ENCODE peak calls at places on chromosomes 2 and 18, in six cellular contexts. One of them, this sample, is unnamed.

GRCh38 chr18:7545734-7546133 is 21.4 kb upstream of the PTPRM start:
- DNase-seq in fibroblast of mammary gland: peak; percentile 61
- DNase-seq in hepatocyte: no peak
- DNase-seq in type B pancreatic cell: no peak
- DNase-seq in endothelial cell: no peak
- DNase-seq in colonic mucosa: no peak
- DNase-seq in this sample: no peak

GRCh38 chr2:39447266-39448168 is 10.4 kb upstream of the MAP4K3 start:
- DNase-seq in fibroblast of mammary gland: no peak
- DNase-seq in hepatocyte: no peak
- DNase-seq in type B pancreatic cell: no peak
- DNase-seq in endothelial cell: no peak
- DNase-seq in colonic mucosa: no peak
- DNase-seq in this sample: no peak

GRCh38 chr2:57516740-57517340 is 529.8 kb upstream of the VRK2 start:
- DNase-seq in fibroblast of mammary gland: peak; percentile 54
- DNase-seq in hepatocyte: peak; percentile 27
- DNase-seq in type B pancreatic cell: no peak
- DNase-seq in endothelial cell: no peak
- DNase-seq in colonic mucosa: no peak
- DNase-seq in this sample: no peak

GRCh38 chr2:164479460-164479859 is 141.8 kb downstream of the GRB14 start:
- DNase-seq in fibroblast of mammary gland: peak; percentile 40
- DNase-seq in hepatocyte: peak; percentile 47
- DNase-seq in type B pancreatic cell: no peak
- DNase-seq in endothelial cell: peak; percentile 53
- DNase-seq in colonic mucosa: no peak
- DNase-seq in this sample: peak; percentile 13

GRCh38 chr2:127107622-127107999 is 657 bp upstream of the BIN1 start:
- DNase-seq in fibroblast of mammary gland: peak; percentile 25
- DNase-seq in hepatocyte: no peak
- DNase-seq in type B pancreatic cell: no peak
- DNase-seq in endothelial cell: no peak
- DNase-seq in colonic mucosa: peak; percentile 53
- DNase-seq in this sample: no peak

GRCh38 chr2:41894563-41895333 is 153.1 kb upstream of the PKDCC start:
- DNase-seq in fibroblast of mammary gland: no peak
- DNase-seq in hepatocyte: peak; percentile 75
- DNase-seq in type B pancreatic cell: no peak
- DNase-seq in endothelial cell: no peak
- DNase-seq in colonic mucosa: no peak
- DNase-seq in this sample: no peak

GRCh38 chr2:182186132-182186735 is 200.6 kb downstream of the PPP1R1C start:
- DNase-seq in fibroblast of mammary gland: peak; percentile 49
- DNase-seq in hepatocyte: peak; percentile 66
- DNase-seq in type B pancreatic cell: no peak
- DNase-seq in endothelial cell: peak; percentile 10
- DNase-seq in colonic mucosa: no peak
- DNase-seq in this sample: no peak

GRCh38 chr2:230783101-230783500 is 70.5 kb downstream of the CAB39 start:
- DNase-seq in fibroblast of mammary gland: peak; percentile 39
- DNase-seq in hepatocyte: no peak
- DNase-seq in type B pancreatic cell: no peak
- DNase-seq in endothelial cell: no peak
- DNase-seq in colonic mucosa: no peak
- DNase-seq in this sample: no peak

GRCh38 chr2:217642944-217643343 is 359.9 kb downstream of the TNS1 start:
- DNase-seq in fibroblast of mammary gland: no peak
- DNase-seq in hepatocyte: no peak
- DNase-seq in type B pancreatic cell: no peak
- DNase-seq in endothelial cell: no peak
- DNase-seq in colonic mucosa: no peak
- DNase-seq in this sample: no peak

GRCh38 chr18:67043276-67043675 is 439.4 kb upstream of the CDH19 start:
- DNase-seq in fibroblast of mammary gland: no peak
- DNase-seq in hepatocyte: no peak
- DNase-seq in type B pancreatic cell: no peak
- DNase-seq in endothelial cell: no peak
- DNase-seq in colonic mucosa: no peak
- DNase-seq in this sample: no peak

GRCh38 chr2:62292190-62292589 is 96.3 kb downstream of the B3GNT2 start:
- DNase-seq in fibroblast of mammary gland: peak; percentile 17
- DNase-seq in hepatocyte: no peak
- DNase-seq in type B pancreatic cell: no peak
- DNase-seq in endothelial cell: no peak
- DNase-seq in colonic mucosa: peak; percentile 25
- DNase-seq in this sample: no peak

GRCh38 chr2:129860088-129860487 is 119.4 kb upstream of the RAB6C start:
- DNase-seq in fibroblast of mammary gland: no peak
- DNase-seq in hepatocyte: no peak
- DNase-seq in type B pancreatic cell: no peak
- DNase-seq in endothelial cell: no peak
- DNase-seq in colonic mucosa: no peak
- DNase-seq in this sample: no peak

GRCh38 chr2:215428060-215428910 is 7.6 kb downstream of the FN1 start:
- DNase-seq in fibroblast of mammary gland: peak; percentile 48
- DNase-seq in hepatocyte: no peak
- DNase-seq in type B pancreatic cell: no peak
- DNase-seq in endothelial cell: no peak
- DNase-seq in colonic mucosa: no peak
- DNase-seq in this sample: no peak

GRCh38 chr2:190181066-190181681 is 118.6 kb upstream of the MSTN start:
- DNase-seq in fibroblast of mammary gland: peak; percentile 42
- DNase-seq in hepatocyte: no peak
- DNase-seq in type B pancreatic cell: no peak
- DNase-seq in endothelial cell: no peak
- DNase-seq in colonic mucosa: no peak
- DNase-seq in this sample: no peak

GRCh38 chr18:80208620-80209019 is 38.7 kb downstream of the PARD6G start:
- DNase-seq in fibroblast of mammary gland: no peak
- DNase-seq in hepatocyte: no peak
- DNase-seq in type B pancreatic cell: no peak
- DNase-seq in endothelial cell: no peak
- DNase-seq in colonic mucosa: no peak
- DNase-seq in this sample: no peak

GRCh38 chr2:3545788-3546478 is 12.2 kb downstream of the RNASEH1 start:
- DNase-seq in fibroblast of mammary gland: no peak
- DNase-seq in hepatocyte: no peak
- DNase-seq in type B pancreatic cell: no peak
- DNase-seq in endothelial cell: no peak
- DNase-seq in colonic mucosa: no peak
- DNase-seq in this sample: no peak

GRCh38 chr2:207593277-207593676 is 31.9 kb downstream of the METTL21A start:
- DNase-seq in fibroblast of mammary gland: no peak
- DNase-seq in hepatocyte: no peak
- DNase-seq in type B pancreatic cell: no peak
- DNase-seq in endothelial cell: no peak
- DNase-seq in colonic mucosa: no peak
- DNase-seq in this sample: no peak

GRCh38 chr18:25225152-25225551 is 126.8 kb downstream of the ZNF521 start:
- DNase-seq in fibroblast of mammary gland: no peak
- DNase-seq in hepatocyte: no peak
- DNase-seq in type B pancreatic cell: no peak
- DNase-seq in endothelial cell: no peak
- DNase-seq in colonic mucosa: no peak
- DNase-seq in this sample: no peak

GRCh38 chr2:176729706-176730569 is 460.7 kb downstream of the MTX2 start:
- DNase-seq in fibroblast of mammary gland: peak; percentile 91
- DNase-seq in hepatocyte: peak; percentile 23
- DNase-seq in type B pancreatic cell: no peak
- DNase-seq in endothelial cell: no peak
- DNase-seq in colonic mucosa: no peak
- DNase-seq in this sample: no peak

GRCh38 chr2:136116813-136117390 is 1.0 kb downstream of the CXCR4 start:
- DNase-seq in fibroblast of mammary gland: no peak
- DNase-seq in hepatocyte: peak; percentile 34
- DNase-seq in type B pancreatic cell: no peak
- DNase-seq in endothelial cell: peak; percentile 14
- DNase-seq in colonic mucosa: peak; percentile 29
- DNase-seq in this sample: no peak

GRCh38 chr2:238843476-238843875 is 4.4 kb upstream of the TWIST2 start:
- DNase-seq in fibroblast of mammary gland: no peak
- DNase-seq in hepatocyte: no peak
- DNase-seq in type B pancreatic cell: peak; percentile 13
- DNase-seq in endothelial cell: no peak
- DNase-seq in colonic mucosa: no peak
- DNase-seq in this sample: no peak

GRCh38 chr2:43057026-43057741 is 169.2 kb downstream of the ZFP36L2 start:
- DNase-seq in fibroblast of mammary gland: no peak
- DNase-seq in hepatocyte: no peak
- DNase-seq in type B pancreatic cell: no peak
- DNase-seq in endothelial cell: no peak
- DNase-seq in colonic mucosa: no peak
- DNase-seq in this sample: no peak

GRCh38 chr18:70075906-70076305 is 128.2 kb upstream of the CD226 start:
- DNase-seq in fibroblast of mammary gland: no peak
- DNase-seq in hepatocyte: no peak
- DNase-seq in type B pancreatic cell: no peak
- DNase-seq in endothelial cell: no peak
- DNase-seq in colonic mucosa: no peak
- DNase-seq in this sample: no peak

GRCh38 chr2:190090148-190090547 is 27.6 kb upstream of the MSTN start:
- DNase-seq in fibroblast of mammary gland: no peak
- DNase-seq in hepatocyte: no peak
- DNase-seq in type B pancreatic cell: no peak
- DNase-seq in endothelial cell: no peak
- DNase-seq in colonic mucosa: no peak
- DNase-seq in this sample: no peak

GRCh38 chr2:173187911-173188788 is 112.5 kb downstream of the MAP3K20 start:
- DNase-seq in fibroblast of mammary gland: peak; percentile 70
- DNase-seq in hepatocyte: no peak
- DNase-seq in type B pancreatic cell: no peak
- DNase-seq in endothelial cell: no peak
- DNase-seq in colonic mucosa: no peak
- DNase-seq in this sample: no peak

GRCh38 chr18:49563701-49564100 is 1.8 kb downstream of the LIPG start:
- DNase-seq in fibroblast of mammary gland: no peak
- DNase-seq in hepatocyte: no peak
- DNase-seq in type B pancreatic cell: no peak
- DNase-seq in endothelial cell: no peak
- DNase-seq in colonic mucosa: no peak
- DNase-seq in this sample: no peak

GRCh38 chr2:28413152-28413895 is 20.7 kb downstream of the FOSL2 start:
- DNase-seq in fibroblast of mammary gland: no peak
- DNase-seq in hepatocyte: no peak
- DNase-seq in type B pancreatic cell: no peak
- DNase-seq in endothelial cell: no peak
- DNase-seq in colonic mucosa: peak; percentile 65
- DNase-seq in this sample: no peak
- TF ChIP-seq CTCF in fibroblast of mammary gland: no peak
- TF ChIP-seq CTCF in hepatocyte: peak; percentile 15
- TF ChIP-seq CTCF in type B pancreatic cell: peak; percentile 14
- TF ChIP-seq CTCF in endothelial cell: no peak
- TF ChIP-seq CTCF in colonic mucosa: no peak
- TF ChIP-seq CTCF in this sample: no peak

GRCh38 chr2:132421198-132421780 is 4.7 kb downstream of the GPR39 start:
- DNase-seq in fibroblast of mammary gland: peak; percentile 25
- DNase-seq in hepatocyte: no peak
- DNase-seq in type B pancreatic cell: no peak
- DNase-seq in endothelial cell: no peak
- DNase-seq in colonic mucosa: no peak
- DNase-seq in this sample: no peak
- TF ChIP-seq CTCF in fibroblast of mammary gland: peak; percentile 29
- TF ChIP-seq CTCF in hepatocyte: peak; percentile 14
- TF ChIP-seq CTCF in type B pancreatic cell: no peak
- TF ChIP-seq CTCF in endothelial cell: no peak
- TF ChIP-seq CTCF in colonic mucosa: no peak
- TF ChIP-seq CTCF in this sample: no peak

DNA sequence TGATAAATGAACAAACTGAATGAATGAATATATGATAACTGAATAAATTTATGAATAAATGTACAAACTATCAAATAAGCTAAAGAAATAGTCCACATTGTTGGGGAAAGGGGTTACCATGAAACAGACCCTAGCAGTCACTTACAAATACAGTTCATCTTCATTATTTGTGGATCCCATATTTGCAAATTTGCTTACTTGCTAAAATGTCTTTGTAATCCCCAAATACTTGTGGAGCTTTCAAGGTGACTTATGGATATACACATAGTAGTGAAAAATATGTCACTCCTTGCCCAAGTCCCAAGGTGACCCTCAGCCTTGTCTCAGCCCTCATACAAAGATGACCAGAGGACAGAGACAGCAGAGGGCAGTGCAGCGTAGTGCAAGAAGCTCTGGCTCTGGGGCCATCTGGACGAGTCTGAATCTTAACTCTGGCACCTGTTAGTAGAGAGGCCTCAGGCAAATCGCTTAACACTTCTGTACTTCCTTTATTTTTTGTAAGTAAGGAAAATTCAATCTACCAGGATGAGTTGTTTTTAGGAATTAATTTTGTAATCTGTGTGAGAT is 3.1 kb downstream of the PAIP2B start:
- DNase-seq in fibroblast of mammary gland: peak; percentile 46
- DNase-seq in hepatocyte: peak; percentile 71
- DNase-seq in type B pancreatic cell: no peak
- DNase-seq in endothelial cell: peak; percentile 56
- DNase-seq in colonic mucosa: peak; percentile 43
- DNase-seq in this sample: no peak
- TF ChIP-seq CTCF in fibroblast of mammary gland: peak; percentile 48
- TF ChIP-seq CTCF in hepatocyte: peak; percentile 54
- TF ChIP-seq CTCF in type B pancreatic cell: peak; percentile 69
- TF ChIP-seq CTCF in endothelial cell: no peak
- TF ChIP-seq CTCF in colonic mucosa: peak; percentile 40
- TF ChIP-seq CTCF in this sample: peak; percentile 41

GRCh38 chr2:112482309-112483046 is 522 bp downstream of the TTL start:
- DNase-seq in fibroblast of mammary gland: peak; percentile 32
- DNase-seq in hepatocyte: peak; percentile 50
- DNase-seq in type B pancreatic cell: no peak
- DNase-seq in endothelial cell: peak; percentile 35
- DNase-seq in colonic mucosa: peak; percentile 40
- DNase-seq in this sample: peak; percentile 30

GRCh38 chr2:112481050-112481527 is 867 bp upstream of the TTL start:
- DNase-seq in fibroblast of mammary gland: peak; percentile 74
- DNase-seq in hepatocyte: peak; percentile 93
- DNase-seq in type B pancreatic cell: peak; percentile 83
- DNase-seq in endothelial cell: peak; percentile 85
- DNase-seq in colonic mucosa: peak; percentile 89
- DNase-seq in this sample: peak; percentile 68

GRCh38 chr2:112483047-112483473 is 1.1 kb downstream of the TTL start:
- DNase-seq in fibroblast of mammary gland: peak; percentile 80
- DNase-seq in hepatocyte: peak; percentile 46
- DNase-seq in type B pancreatic cell: no peak
- DNase-seq in endothelial cell: peak; percentile 17
- DNase-seq in colonic mucosa: peak; percentile 26
- DNase-seq in this sample: no peak

GRCh38 chr2:112481528-112482228 is at the start of gene TTL:
- DNase-seq in fibroblast of mammary gland: peak; percentile 54
- DNase-seq in hepatocyte: peak; percentile 93
- DNase-seq in type B pancreatic cell: peak; percentile 77
- DNase-seq in endothelial cell: peak; percentile 59
- DNase-seq in colonic mucosa: peak; percentile 84
- DNase-seq in this sample: peak; percentile 50

DNA sequence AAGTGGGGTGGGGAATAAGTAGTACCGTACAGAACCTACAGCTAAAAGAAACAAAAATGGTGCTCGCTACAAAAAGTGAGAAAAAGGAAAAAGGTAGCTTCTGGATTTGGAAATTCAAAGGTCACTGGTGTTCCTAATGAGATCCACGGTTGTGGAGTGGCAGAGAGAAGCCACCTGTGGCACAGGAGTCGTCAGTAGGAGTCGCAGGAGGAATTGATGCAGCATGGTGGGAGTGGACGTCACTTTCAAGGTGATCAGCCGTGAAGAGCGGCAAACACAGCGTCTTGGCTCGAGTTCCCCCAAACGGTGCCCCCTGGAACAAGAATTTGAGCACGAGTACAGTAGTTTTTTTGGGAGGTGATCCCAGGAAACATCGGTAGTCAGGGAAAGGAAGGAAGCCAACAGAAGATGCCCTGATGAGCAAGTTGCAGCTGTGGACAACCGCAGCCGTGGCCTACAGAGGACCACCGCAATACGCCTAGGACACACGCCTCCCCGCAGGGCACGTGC is 1.4 kb upstream of the TTL start:
- DNase-seq in fibroblast of mammary gland: no peak
- DNase-seq in hepatocyte: peak; percentile 10
- DNase-seq in type B pancreatic cell: no peak
- DNase-seq in endothelial cell: no peak
- DNase-seq in colonic mucosa: peak; percentile 22
- DNase-seq in this sample: no peak
- TF ChIP-seq CTCF in fibroblast of mammary gland: no peak
- TF ChIP-seq CTCF in hepatocyte: no peak
- TF ChIP-seq CTCF in type B pancreatic cell: no peak
- TF ChIP-seq CTCF in endothelial cell: no peak
- TF ChIP-seq CTCF in colonic mucosa: no peak
- TF ChIP-seq CTCF in this sample: no peak

This sample was measured in progenitor cell of endocrine pancreas.